ENCODE peak calls at places on chromosomes 3 and 15, in nine cellular contexts. Y is naive thymus-derived CD8-positive, alpha-beta T cell; U is neural crest cell; L is GM23248; H is choroid plexus epithelial cell; W is stimulated activated CD4-positive, alpha-beta T cell treated with anti-CD3 and anti-CD28 coated beads, TNF-alpha, amount 100 ng/mL, for 1 hour; I is GM13977; V is mammary epithelial cell; X is AG04449. Z is an unnamed sample.

GRCh38 chr15:98174286-98174685 is 213.8 kb downstream of the ARRDC4 start:
- DNase-seq in Y (no peak), U (no peak), L (no peak), H (no peak), W (no peak), I (no peak), V (peak), X (no peak), Z (no peak)

GRCh38 chr3:133213942-133214341 is 175.8 kb downstream of the TMEM108 start:
- DNase-seq in Y (no peak), U (no peak), L (no peak), H (peak), W (no peak), I (no peak), V (no peak), X (no peak), Z (peak)

GRCh38 chr15:92930776-92931175 is 30.7 kb downstream of the CHD2 start:
- DNase-seq in Y (no peak), U (no peak), L (peak), H (peak), W (no peak), I (no peak), V (peak), X (peak), Z (peak)

GRCh38 chr15:77035999-77036471 is 34.9 kb downstream of the TSPAN3 start:
- DNase-seq in Y (no peak), U (no peak), L (no peak), H (no peak), W (no peak), I (peak), V (no peak), X (no peak), Z (no peak)

GRCh38 chr15:39939487-39940452 is 5.9 kb downstream of the EIF2AK4 start:
- DNase-seq in Y (no peak), U (no peak), L (peak), H (peak), W (no peak), I (no peak), V (no peak), X (no peak), Z (no peak)

GRCh38 chr3:174620138-174620537 is 239.0 kb upstream of the NAALADL2 start:
- DNase-seq in Y (no peak), U (no peak), L (peak), H (peak), W (no peak), I (no peak), V (peak), X (no peak), Z (no peak)

GRCh38 chr15:85837011-85837433 is 42.3 kb upstream of the KLHL25 start:
- DNase-seq in Y (no peak), U (no peak), L (no peak), H (peak), W (no peak), I (no peak), V (peak), X (no peak), Z (no peak)

GRCh38 chr3:128170866-128171516 is 17.7 kb downstream of the EEFSEC start:
- DNase-seq in Y (no peak), U (peak), L (peak), H (peak), W (no peak), I (no peak), V (peak), X (no peak), Z (peak)

GRCh38 chr3:112333386-112334334 is 704 bp downstream of the CD200 start:
- DNase-seq in Y (no peak), U (peak), L (no peak), H (peak), W (no peak), I (peak), V (no peak), X (no peak), Z (peak)

GRCh38 chr3:134611516-134611915 is 39.3 kb downstream of the KY start:
- DNase-seq in Y (no peak), U (no peak), L (no peak), H (no peak), W (no peak), I (no peak), V (no peak), X (no peak), Z (no peak)

GRCh38 chr3:73074681-73075305 is 13.3 kb downstream of the EBLN2 start:
- DNase-seq in Y (no peak), U (no peak), L (peak), H (no peak), W (no peak), I (no peak), V (no peak), X (no peak), Z (no peak)

GRCh38 chr15:63299981-63300575 is 22.7 kb downstream of the APH1B start:
- DNase-seq in Y (no peak), U (no peak), L (no peak), H (no peak), W (no peak), I (no peak), V (no peak), X (no peak), Z (no peak)

GRCh38 chr3:159280326-159280725 is 478.5 kb downstream of the MFSD1 start:
- DNase-seq in Y (no peak), U (no peak), L (no peak), H (no peak), W (no peak), I (no peak), V (no peak), X (no peak), Z (peak)

GRCh38 chr3:72004749-72005292 is 219.9 kb upstream of the PROK2 start:
- DNase-seq in Y (no peak), U (no peak), L (peak), H (peak), W (no peak), I (no peak), V (peak), X (no peak), Z (no peak)

GRCh38 chr15:67571643-67572415 is 29.3 kb downstream of the MAP2K5 start:
- DNase-seq in Y (no peak), U (no peak), L (no peak), H (no peak), W (no peak), I (no peak), V (no peak), X (no peak), Z (no peak)

GRCh38 chr15:98548172-98548971 is 100.0 kb upstream of the IGF1R start:
- DNase-seq in Y (no peak), U (peak), L (peak), H (peak), W (no peak), I (peak), V (peak), X (no peak), Z (no peak)

GRCh38 chr15:90572893-90573292 is 43.2 kb downstream of the CRTC3 start:
- DNase-seq in Y (no peak), U (no peak), L (no peak), H (no peak), W (no peak), I (no peak), V (no peak), X (no peak), Z (no peak)

GRCh38 chr3:176566757-176567156 is 630.5 kb downstream of the TBL1XR1 start:
- DNase-seq in Y (no peak), U (no peak), L (no peak), H (no peak), W (no peak), I (no peak), V (no peak), X (no peak), Z (peak)

GRCh38 chr3:66693461-66693912 is 192.7 kb upstream of the LRIG1 start:
- DNase-seq in Y (no peak), U (no peak), L (peak), H (peak), W (no peak), I (no peak), V (no peak), X (peak), Z (peak)

GRCh38 chr3:89107461-89108035 is at the start of gene EPHA3:
- DNase-seq in Y (no peak), U (peak), L (peak), H (peak), W (no peak), I (peak), V (peak), X (no peak), Z (no peak)

GRCh38 chr15:88586401-88587162 is 34.6 kb upstream of the AEN start:
- DNase-seq in Y (no peak), U (no peak), L (peak), H (peak), W (no peak), I (no peak), V (peak), X (no peak), Z (peak)

GRCh38 chr3:23671901-23672589 is 133.7 kb upstream of the UBE2E1 start:
- DNase-seq in Y (no peak), U (no peak), L (peak), H (peak), W (no peak), I (no peak), V (no peak), X (no peak), Z (no peak)

GRCh38 chr15:85584791-85585360 is 204.5 kb downstream of the AKAP13 start:
- DNase-seq in Y (no peak), U (no peak), L (no peak), H (no peak), W (no peak), I (peak), V (no peak), X (no peak), Z (no peak)

GRCh38 chr15:100202309-100202943 is 139.3 kb downstream of the ADAMTS17 start:
- DNase-seq in Y (no peak), U (no peak), L (no peak), H (no peak), W (no peak), I (no peak), V (no peak), X (no peak), Z (no peak)

GRCh38 chr3:140568842-140569520 is 108.9 kb upstream of the TRIM42 start:
- DNase-seq in Y (no peak), U (no peak), L (no peak), H (peak), W (no peak), I (no peak), V (no peak), X (no peak), Z (no peak)

GRCh38 chr3:190586631-190587000 is 72.7 kb downstream of the IL1RAP start:
- DNase-seq in Y (no peak), U (no peak), L (peak), H (peak), W (no peak), I (no peak), V (peak), X (no peak), Z (no peak)

GRCh38 chr3:122628567-122628966 is 51.1 kb downstream of the PARP15 start:
- DNase-seq in Y (no peak), U (no peak), L (peak), H (peak), W (no peak), I (no peak), V (peak), X (no peak), Z (no peak)

GRCh38 chr3:4426782-4427344 is 40.2 kb downstream of the SUMF1 start:
- DNase-seq in Y (no peak), U (no peak), L (peak), H (peak), W (no peak), I (no peak), V (peak), X (peak), Z (peak)

GRCh38 chr3:18236726-18237125 is 188.4 kb downstream of the SATB1 start:
- DNase-seq in Y (no peak), U (no peak), L (no peak), H (no peak), W (no peak), I (no peak), V (no peak), X (no peak), Z (no peak)

GRCh38 chr3:45582407-45582806 is 12.1 kb upstream of the LIMD1 start:
- DNase-seq in Y (no peak), U (no peak), L (peak), H (peak), W (no peak), I (no peak), V (peak), X (no peak), Z (no peak)

GRCh38 chr3:133593243-133593642 is 19.8 kb downstream of the CDV3 start:
- DNase-seq in Y (no peak), U (no peak), L (no peak), H (no peak), W (no peak), I (no peak), V (no peak), X (no peak), Z (no peak)

GRCh38 chr15:78879517-78880241 is 7.0 kb downstream of the MORF4L1 start:
- DNase-seq in Y (no peak), U (no peak), L (peak), H (no peak), W (no peak), I (no peak), V (no peak), X (no peak), Z (no peak)

GRCh38 chr15:93131485-93132075 is 42.6 kb upstream of the RGMA start:
- DNase-seq in Y (no peak), U (no peak), L (no peak), H (no peak), W (no peak), I (no peak), V (no peak), X (no peak), Z (no peak)

GRCh38 chr15:101672298-101672697 is 20.1 kb upstream of the TM2D3 start:
- DNase-seq in Y (no peak), U (no peak), L (no peak), H (no peak), W (no peak), I (no peak), V (no peak), X (no peak), Z (no peak)

GRCh38 chr3:30372837-30373236 is 233.6 kb upstream of the TGFBR2 start:
- DNase-seq in Y (no peak), U (no peak), L (no peak), H (no peak), W (no peak), I (no peak), V (no peak), X (no peak), Z (no peak)

GRCh38 chr3:71681224-71681668 is 44.0 kb downstream of the EIF4E3 start:
- DNase-seq in Y (no peak), U (peak), L (peak), H (peak), W (no peak), I (peak), V (peak), X (peak), Z (no peak)